ENCODE peak calls at places on chromosomes 16 and 17, in four cellular contexts. Z is MCF 10A, T is lower leg skin, V is upper lobe of right lung. B is an unnamed sample.

GRCh38 chr16:11510178-11510973 is 76.3 kb downstream of the LITAF start:
- DNase-seq in Z (no peak), T (no peak), V (no peak), B (peak; percentile 47)

GRCh38 chr16:8924214-8924613 is 39.5 kb downstream of the USP7 start:
- DNase-seq in Z (peak; percentile 16), T (peak; percentile 43), V (peak; percentile 74), B (no peak)

GRCh38 chr16:53911506-53911905 is 207.6 kb downstream of the FTO start:
- DNase-seq in Z (peak; percentile 57), T (no peak), V (no peak), B (no peak)

GRCh38 chr16:57531253-57531575 is 5.2 kb downstream of the CCDC102A start:
- DNase-seq in Z (no peak), T (peak; percentile 45), V (no peak), B (no peak)

GRCh38 chr16:19210175-19210924 is 42.3 kb downstream of the SYT17 start:
- DNase-seq in Z (peak; percentile 42), T (no peak), V (no peak), B (no peak)

GRCh38 chr17:28643979-28644781 is 778 bp downstream of the BLTP2 start:
- DNase-seq in Z (peak; percentile 58), T (peak; percentile 89), V (peak; percentile 72), B (no peak)

GRCh38 chr16:27464663-27465482 is 62.9 kb downstream of the IL21R start:
- DNase-seq in Z (no peak), T (no peak), V (no peak), B (no peak)

GRCh38 chr17:68033636-68034451 is 1.7 kb upstream of the KPNA2 start:
- DNase-seq in Z (peak; percentile 58), T (peak; percentile 54), V (no peak), B (no peak)

GRCh38 chr16:57341441-57342303 is 16.9 kb upstream of the CCL22 start:
- DNase-seq in Z (peak; percentile 98), T (peak; percentile 84), V (no peak), B (no peak)

GRCh38 chr16:87959391-87959968 is 8.2 kb downstream of the BANP start:
- DNase-seq in Z (no peak), T (no peak), V (peak; percentile 65), B (no peak)

GRCh38 chr16:82603784-82604411 is 22.9 kb upstream of the CDH13 start:
- DNase-seq in Z (peak; percentile 64), T (peak; percentile 90), V (no peak), B (no peak)
- TF ChIP-seq CTCF in Z (peak; percentile 59), T (no peak), V (peak; percentile 53), B (peak; percentile 85)

DNA sequence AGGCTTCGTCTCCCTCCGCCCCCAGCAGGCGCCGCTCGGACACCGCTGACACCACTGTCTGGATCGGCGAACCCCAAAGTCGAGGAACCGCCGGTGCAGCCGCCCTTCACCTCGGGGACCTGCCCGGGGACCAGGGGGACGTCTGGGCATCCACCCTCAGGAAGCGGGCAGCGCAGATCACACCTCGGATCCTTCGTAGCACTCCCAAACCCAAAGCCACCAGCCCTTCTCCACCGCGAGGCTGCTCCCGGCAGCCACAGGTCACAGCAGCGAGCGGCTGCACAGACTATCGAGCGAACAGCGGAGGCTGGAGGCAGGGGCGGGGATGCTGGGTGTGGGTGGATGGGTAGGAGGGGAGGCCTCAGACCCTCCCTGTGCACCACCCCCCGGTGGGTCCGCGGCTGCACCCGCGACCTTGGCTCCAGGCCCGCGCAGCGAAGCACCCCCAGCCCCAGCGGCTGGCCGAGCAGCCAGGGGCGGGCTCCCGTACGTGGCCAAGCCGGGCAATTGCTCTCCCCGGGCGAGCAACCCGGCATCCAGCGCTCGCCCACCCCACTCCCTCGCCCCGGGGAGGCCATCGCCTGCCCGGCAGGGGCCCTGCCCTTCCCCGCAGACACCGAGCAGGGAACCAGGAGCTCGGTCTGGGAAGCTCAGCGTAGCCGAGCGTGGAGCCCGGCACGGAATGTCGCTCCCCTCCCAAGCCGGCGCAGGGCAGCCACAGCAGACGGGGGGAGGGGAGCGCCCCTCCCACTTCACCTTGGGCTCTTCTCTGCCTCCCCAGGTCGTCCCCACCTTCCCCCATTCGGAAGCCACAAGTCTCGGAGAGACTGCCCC is 1.0 kb downstream of the SDK2 start:
- DNase-seq in Z (no peak), T (no peak), V (peak; percentile 71), B (no peak)
- TF ChIP-seq CTCF in Z (peak; percentile 15), T (no peak), V (peak; percentile 26), B (peak; percentile 66)

DNA sequence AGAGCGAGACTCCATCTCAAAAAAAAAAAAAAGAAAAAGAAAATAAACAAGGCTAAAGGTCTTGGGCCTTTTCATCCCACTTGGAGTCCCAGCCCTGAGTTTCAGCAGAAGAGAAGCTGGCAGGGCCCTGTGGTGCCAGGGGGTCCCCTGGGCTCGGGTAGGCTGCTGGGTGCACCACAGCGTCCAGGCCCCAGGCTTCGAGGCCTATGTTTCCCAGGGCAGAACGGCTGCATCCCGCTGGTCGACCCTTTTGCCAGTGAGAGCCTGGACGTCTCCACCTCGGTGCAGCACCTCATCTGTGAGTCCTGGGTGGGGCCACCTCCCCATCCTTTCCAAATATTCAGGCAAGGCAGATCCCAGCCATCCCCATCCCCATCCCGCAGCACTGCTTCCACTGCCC is 2.2 kb downstream of the TMEM235 start:
- DNase-seq in Z (no peak), T (no peak), V (no peak), B (no peak)
- TF ChIP-seq CTCF in Z (no peak), T (no peak), V (no peak), B (no peak)

GRCh38 chr17:12566281-12567002 is 99.2 kb upstream of the MYOCD start:
- DNase-seq in Z (no peak), T (no peak), V (no peak), B (peak; percentile 28)

GRCh38 chr17:12568358-12569251 is 97.1 kb upstream of the MYOCD start:
- DNase-seq in Z (peak; percentile 6), T (no peak), V (no peak), B (peak; percentile 59)

GRCh38 chr17:12571606-12572005 is 94.1 kb upstream of the MYOCD start:
- DNase-seq in Z (no peak), T (no peak), V (no peak), B (no peak)

DNA sequence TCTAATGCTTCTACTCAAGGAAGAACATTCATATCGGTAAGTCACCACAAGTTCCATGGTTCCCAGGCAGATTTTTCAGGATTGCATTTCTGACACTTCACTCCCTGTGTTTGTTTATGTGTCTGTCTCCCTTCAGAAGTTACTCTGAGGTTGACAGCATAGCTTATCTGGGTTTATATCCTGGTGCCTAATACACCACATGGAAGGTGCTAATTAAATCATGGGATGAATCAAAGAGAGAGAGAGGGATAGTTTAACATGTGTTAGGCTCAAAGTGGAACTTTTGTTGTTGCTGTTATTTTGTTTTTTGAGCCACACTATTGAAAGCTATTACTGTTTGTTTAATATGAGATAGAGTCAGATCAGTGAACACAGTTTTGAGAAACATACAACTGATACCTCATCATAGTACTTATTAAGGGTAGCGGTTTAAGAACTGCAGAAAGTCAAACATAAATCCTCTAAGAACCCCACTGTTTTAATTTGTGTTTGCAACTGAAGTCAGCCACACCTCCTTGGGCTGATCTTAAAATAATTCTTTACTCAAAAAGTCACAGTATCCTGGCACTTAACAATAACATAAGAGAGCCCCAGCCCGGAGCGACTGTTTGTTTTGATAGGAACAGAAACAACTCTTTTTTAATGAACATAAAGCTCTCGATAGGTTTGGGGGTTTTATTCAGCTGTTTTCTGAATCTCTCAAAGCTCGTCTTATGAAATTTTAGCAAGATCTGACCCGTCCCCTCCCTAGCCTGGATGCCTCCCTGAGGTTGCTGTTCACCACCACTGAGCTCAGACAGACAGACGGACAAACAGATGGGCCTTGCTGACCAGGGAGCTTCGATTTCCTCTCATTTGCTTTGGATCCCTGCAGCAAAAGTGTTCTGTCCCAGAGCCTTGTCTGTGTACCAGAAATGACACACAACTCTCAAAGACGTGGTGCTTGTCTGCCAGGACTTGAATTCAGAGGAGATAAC is 98.3 kb upstream of the MYOCD start:
- DNase-seq in Z (no peak), T (no peak), V (no peak), B (no peak)
- TF ChIP-seq CTCF in Z (no peak), T (no peak), V (no peak), B (no peak)

GRCh38 chr17:76124582-76125390 is 16.3 kb downstream of the FOXJ1 start:
- DNase-seq in Z (no peak), T (no peak), V (no peak), B (no peak)
- TF ChIP-seq CTCF in Z (no peak), T (no peak), V (no peak), B (peak; percentile 25)

DNA sequence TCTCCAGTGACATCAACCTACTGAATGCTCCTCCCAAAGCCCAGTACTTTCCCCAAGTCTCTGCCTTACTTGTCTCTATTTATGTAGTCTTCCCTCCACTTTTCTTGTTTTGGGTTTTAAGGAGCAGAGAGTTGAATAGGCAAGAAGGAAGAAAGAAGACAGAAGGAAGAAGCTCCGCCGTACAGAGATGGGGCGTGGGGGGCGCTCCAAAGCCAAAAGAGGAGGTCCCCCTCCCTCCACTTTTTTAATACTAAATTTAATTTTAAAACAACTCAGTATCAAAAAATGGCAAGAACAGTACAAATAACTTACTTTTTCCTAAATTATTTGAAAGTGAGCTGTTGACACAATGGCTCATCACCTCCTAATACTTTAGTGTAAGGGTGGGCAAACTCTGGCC is 4.6 kb downstream of the EFTUD2 start:
- DNase-seq in Z (no peak), T (no peak), V (no peak), B (no peak)
- TF ChIP-seq CTCF in Z (no peak), T (no peak), V (no peak), B (no peak)

GRCh38 chr16:17921357-17921978 is 415.1 kb downstream of the NPIPA8 start:
- DNase-seq in Z (peak; percentile 30), T (no peak), V (no peak), B (no peak)
- TF ChIP-seq CTCF in Z (no peak), T (no peak), V (peak; percentile 61), B (peak; percentile 28)

GRCh38 chr17:22692801-22693171 is 1000.5 kb downstream of the KCNJ18 start:
- DNase-seq in Z (no peak), T (no peak), V (no peak), B (no peak)

GRCh38 chr17:22692066-22692800 is 999.9 kb downstream of the KCNJ18 start:
- DNase-seq in Z (no peak), T (no peak), V (no peak), B (no peak)

GRCh38 chr17:22694362-22695227 is 1002.3 kb downstream of the KCNJ18 start:
- DNase-seq in Z (no peak), T (no peak), V (no peak), B (no peak)

DNA sequence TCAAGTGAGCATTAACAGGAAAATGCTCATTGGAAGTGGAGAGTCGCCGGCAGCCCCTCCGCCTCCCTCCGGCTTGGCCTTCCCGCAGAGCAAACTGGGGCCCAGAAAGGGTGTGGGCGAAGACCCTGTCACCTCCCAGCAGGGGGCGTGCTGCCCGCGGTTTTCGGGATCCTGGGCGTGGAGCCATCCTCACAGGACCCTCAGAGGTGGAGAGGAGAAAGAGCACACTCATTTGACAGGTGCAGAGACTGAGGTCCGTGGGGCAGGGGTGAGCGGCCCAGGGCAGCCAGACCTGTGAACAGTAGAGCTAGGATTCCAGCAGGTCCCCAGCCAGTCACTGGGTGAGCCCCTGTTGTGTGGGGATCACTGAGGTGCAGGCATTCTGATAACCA is 1002.9 kb downstream of the KCNJ18 start:
- DNase-seq in Z (no peak), T (no peak), V (no peak), B (no peak)
- TF ChIP-seq CTCF in Z (no peak), T (no peak), V (no peak), B (peak; percentile 4)

DNA sequence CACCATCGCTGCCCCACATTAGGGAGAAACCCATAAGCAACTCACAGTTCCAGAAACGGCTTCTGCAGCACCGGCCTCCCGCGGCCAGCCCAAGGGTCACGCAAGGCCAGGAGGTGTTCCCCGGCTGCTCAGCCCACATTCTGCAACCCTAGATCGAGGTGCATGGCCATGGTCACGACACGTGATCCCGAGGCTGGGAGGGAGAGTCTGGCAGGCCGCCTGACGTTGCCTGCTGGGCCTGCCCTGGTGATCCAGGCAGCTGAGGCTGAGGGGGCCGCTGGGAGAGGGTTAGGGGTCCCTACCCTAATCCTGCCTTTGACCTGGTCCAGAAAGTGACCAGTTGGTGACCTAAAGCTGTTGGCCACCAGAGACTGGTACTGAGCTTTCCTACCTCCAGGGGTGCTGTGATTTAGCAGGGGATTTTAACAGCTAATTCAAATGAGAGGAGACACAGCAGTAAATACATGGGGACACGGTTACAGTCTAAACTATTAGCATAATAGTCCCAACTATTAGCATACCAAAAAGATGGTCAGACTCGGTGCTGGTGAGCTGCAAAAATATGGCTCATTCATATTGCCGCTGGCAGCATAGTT is 97.4 kb upstream of the CIBAR2 start:
- DNase-seq in Z (no peak), T (no peak), V (no peak), B (no peak)
- TF ChIP-seq CTCF in Z (no peak), T (no peak), V (no peak), B (peak; percentile 36)